ENCODE peak calls at places on chromosomes 6 and 20, in nine cellular contexts. One of them, this sample, is unnamed.

GRCh38 chr6:156916108-156916801 is 139.1 kb downstream of the ARID1B start:
- ATAC-seq in activated T-cell treated with anti-CD3 and anti-CD28 coated beads, Interleukin-2, amount 50 U/mL, for 4 hours: peak; percentile 14
- ATAC-seq in activated CD4-positive, CD25-positive, alpha-beta regulatory T cell treated with anti-CD3 and anti-CD28 coated beads, Interleukin-2, amount 50 U/mL, for 24 hours: no peak
- ATAC-seq in activated naive CD4-positive, alpha-beta T cell treated with anti-CD3 and anti-CD28 coated beads, Interleukin-2, amount 50 U/mL, for 72 hours: no peak
- ATAC-seq in omental fat pad: no peak
- ATAC-seq in A549: no peak
- ATAC-seq in SK-N-SH treated with all-trans-retinoic acid at 6 μM for 48 hours: no peak
- ATAC-seq in sciatic nerve: no peak
- ATAC-seq in lower lobe of right lung: no peak
- ATAC-seq in this sample: no peak

GRCh38 chr6:144305985-144306384 is 20.9 kb downstream of the UTRN start:
- ATAC-seq in activated T-cell treated with anti-CD3 and anti-CD28 coated beads, Interleukin-2, amount 50 U/mL, for 4 hours: peak; percentile 74
- ATAC-seq in activated CD4-positive, CD25-positive, alpha-beta regulatory T cell treated with anti-CD3 and anti-CD28 coated beads, Interleukin-2, amount 50 U/mL, for 24 hours: peak; percentile 59
- ATAC-seq in activated naive CD4-positive, alpha-beta T cell treated with anti-CD3 and anti-CD28 coated beads, Interleukin-2, amount 50 U/mL, for 72 hours: peak; percentile 72
- ATAC-seq in omental fat pad: no peak
- ATAC-seq in A549: no peak
- ATAC-seq in SK-N-SH treated with all-trans-retinoic acid at 6 μM for 48 hours: peak; percentile 67
- ATAC-seq in sciatic nerve: no peak
- ATAC-seq in lower lobe of right lung: peak; percentile 26
- ATAC-seq in this sample: no peak

GRCh38 chr6:108888745-108889144 is 40.5 kb downstream of the ARMC2 start:
- ATAC-seq in activated T-cell treated with anti-CD3 and anti-CD28 coated beads, Interleukin-2, amount 50 U/mL, for 4 hours: peak; percentile 53
- ATAC-seq in activated CD4-positive, CD25-positive, alpha-beta regulatory T cell treated with anti-CD3 and anti-CD28 coated beads, Interleukin-2, amount 50 U/mL, for 24 hours: no peak
- ATAC-seq in activated naive CD4-positive, alpha-beta T cell treated with anti-CD3 and anti-CD28 coated beads, Interleukin-2, amount 50 U/mL, for 72 hours: no peak
- ATAC-seq in omental fat pad: no peak
- ATAC-seq in A549: no peak
- ATAC-seq in SK-N-SH treated with all-trans-retinoic acid at 6 μM for 48 hours: no peak
- ATAC-seq in sciatic nerve: peak; percentile 44
- ATAC-seq in lower lobe of right lung: peak; percentile 40
- ATAC-seq in this sample: peak; percentile 25

GRCh38 chr20:25867776-25868649 is 171.4 kb upstream of the ZNF337 start:
- ATAC-seq in activated T-cell treated with anti-CD3 and anti-CD28 coated beads, Interleukin-2, amount 50 U/mL, for 4 hours: peak; percentile 83
- ATAC-seq in activated CD4-positive, CD25-positive, alpha-beta regulatory T cell treated with anti-CD3 and anti-CD28 coated beads, Interleukin-2, amount 50 U/mL, for 24 hours: peak; percentile 68
- ATAC-seq in activated naive CD4-positive, alpha-beta T cell treated with anti-CD3 and anti-CD28 coated beads, Interleukin-2, amount 50 U/mL, for 72 hours: peak; percentile 54
- ATAC-seq in omental fat pad: peak; percentile 78
- ATAC-seq in A549: peak; percentile 84
- ATAC-seq in SK-N-SH treated with all-trans-retinoic acid at 6 μM for 48 hours: peak; percentile 66
- ATAC-seq in sciatic nerve: peak; percentile 96
- ATAC-seq in lower lobe of right lung: peak; percentile 89
- ATAC-seq in this sample: peak; percentile 88

GRCh38 chr6:44682987-44683779 is 295.7 kb downstream of the CDC5L start:
- ATAC-seq in activated T-cell treated with anti-CD3 and anti-CD28 coated beads, Interleukin-2, amount 50 U/mL, for 4 hours: no peak
- ATAC-seq in activated CD4-positive, CD25-positive, alpha-beta regulatory T cell treated with anti-CD3 and anti-CD28 coated beads, Interleukin-2, amount 50 U/mL, for 24 hours: no peak
- ATAC-seq in activated naive CD4-positive, alpha-beta T cell treated with anti-CD3 and anti-CD28 coated beads, Interleukin-2, amount 50 U/mL, for 72 hours: no peak
- ATAC-seq in omental fat pad: no peak
- ATAC-seq in A549: no peak
- ATAC-seq in SK-N-SH treated with all-trans-retinoic acid at 6 μM for 48 hours: no peak
- ATAC-seq in sciatic nerve: no peak
- ATAC-seq in lower lobe of right lung: no peak
- ATAC-seq in this sample: no peak

GRCh38 chr6:27159725-27160124 is 87.8 kb upstream of the PRSS16 start:
- ATAC-seq in activated T-cell treated with anti-CD3 and anti-CD28 coated beads, Interleukin-2, amount 50 U/mL, for 4 hours: no peak
- ATAC-seq in activated CD4-positive, CD25-positive, alpha-beta regulatory T cell treated with anti-CD3 and anti-CD28 coated beads, Interleukin-2, amount 50 U/mL, for 24 hours: no peak
- ATAC-seq in activated naive CD4-positive, alpha-beta T cell treated with anti-CD3 and anti-CD28 coated beads, Interleukin-2, amount 50 U/mL, for 72 hours: no peak
- ATAC-seq in omental fat pad: no peak
- ATAC-seq in A549: no peak
- ATAC-seq in SK-N-SH treated with all-trans-retinoic acid at 6 μM for 48 hours: no peak
- ATAC-seq in sciatic nerve: no peak
- ATAC-seq in lower lobe of right lung: no peak
- ATAC-seq in this sample: no peak

GRCh38 chr20:6660441-6660840 is 107.0 kb upstream of the BMP2 start:
- ATAC-seq in activated T-cell treated with anti-CD3 and anti-CD28 coated beads, Interleukin-2, amount 50 U/mL, for 4 hours: no peak
- ATAC-seq in activated CD4-positive, CD25-positive, alpha-beta regulatory T cell treated with anti-CD3 and anti-CD28 coated beads, Interleukin-2, amount 50 U/mL, for 24 hours: no peak
- ATAC-seq in activated naive CD4-positive, alpha-beta T cell treated with anti-CD3 and anti-CD28 coated beads, Interleukin-2, amount 50 U/mL, for 72 hours: no peak
- ATAC-seq in omental fat pad: no peak
- ATAC-seq in A549: no peak
- ATAC-seq in SK-N-SH treated with all-trans-retinoic acid at 6 μM for 48 hours: no peak
- ATAC-seq in sciatic nerve: no peak
- ATAC-seq in lower lobe of right lung: peak; percentile 92
- ATAC-seq in this sample: no peak

GRCh38 chr6:38906582-38906981 is 142.0 kb upstream of the GLP1R start:
- ATAC-seq in activated T-cell treated with anti-CD3 and anti-CD28 coated beads, Interleukin-2, amount 50 U/mL, for 4 hours: no peak
- ATAC-seq in activated CD4-positive, CD25-positive, alpha-beta regulatory T cell treated with anti-CD3 and anti-CD28 coated beads, Interleukin-2, amount 50 U/mL, for 24 hours: no peak
- ATAC-seq in activated naive CD4-positive, alpha-beta T cell treated with anti-CD3 and anti-CD28 coated beads, Interleukin-2, amount 50 U/mL, for 72 hours: no peak
- ATAC-seq in omental fat pad: no peak
- ATAC-seq in A549: no peak
- ATAC-seq in SK-N-SH treated with all-trans-retinoic acid at 6 μM for 48 hours: no peak
- ATAC-seq in sciatic nerve: no peak
- ATAC-seq in lower lobe of right lung: no peak
- ATAC-seq in this sample: no peak

GRCh38 chr6:133369755-133370154 is 128.6 kb downstream of the EYA4 start:
- ATAC-seq in activated T-cell treated with anti-CD3 and anti-CD28 coated beads, Interleukin-2, amount 50 U/mL, for 4 hours: no peak
- ATAC-seq in activated CD4-positive, CD25-positive, alpha-beta regulatory T cell treated with anti-CD3 and anti-CD28 coated beads, Interleukin-2, amount 50 U/mL, for 24 hours: no peak
- ATAC-seq in activated naive CD4-positive, alpha-beta T cell treated with anti-CD3 and anti-CD28 coated beads, Interleukin-2, amount 50 U/mL, for 72 hours: no peak
- ATAC-seq in omental fat pad: no peak
- ATAC-seq in A549: no peak
- ATAC-seq in SK-N-SH treated with all-trans-retinoic acid at 6 μM for 48 hours: no peak
- ATAC-seq in sciatic nerve: no peak
- ATAC-seq in lower lobe of right lung: peak; percentile 45
- ATAC-seq in this sample: no peak

GRCh38 chr20:48706710-48707339 is 121.0 kb downstream of the PREX1 start:
- ATAC-seq in activated T-cell treated with anti-CD3 and anti-CD28 coated beads, Interleukin-2, amount 50 U/mL, for 4 hours: no peak
- ATAC-seq in activated CD4-positive, CD25-positive, alpha-beta regulatory T cell treated with anti-CD3 and anti-CD28 coated beads, Interleukin-2, amount 50 U/mL, for 24 hours: no peak
- ATAC-seq in activated naive CD4-positive, alpha-beta T cell treated with anti-CD3 and anti-CD28 coated beads, Interleukin-2, amount 50 U/mL, for 72 hours: no peak
- ATAC-seq in omental fat pad: no peak
- ATAC-seq in A549: no peak
- ATAC-seq in SK-N-SH treated with all-trans-retinoic acid at 6 μM for 48 hours: no peak
- ATAC-seq in sciatic nerve: peak; percentile 75
- ATAC-seq in lower lobe of right lung: peak; percentile 17
- ATAC-seq in this sample: peak; percentile 50

GRCh38 chr20:17614812-17615644 is 45.2 kb downstream of the DSTN start:
- ATAC-seq in activated T-cell treated with anti-CD3 and anti-CD28 coated beads, Interleukin-2, amount 50 U/mL, for 4 hours: no peak
- ATAC-seq in activated CD4-positive, CD25-positive, alpha-beta regulatory T cell treated with anti-CD3 and anti-CD28 coated beads, Interleukin-2, amount 50 U/mL, for 24 hours: no peak
- ATAC-seq in activated naive CD4-positive, alpha-beta T cell treated with anti-CD3 and anti-CD28 coated beads, Interleukin-2, amount 50 U/mL, for 72 hours: no peak
- ATAC-seq in omental fat pad: no peak
- ATAC-seq in A549: no peak
- ATAC-seq in SK-N-SH treated with all-trans-retinoic acid at 6 μM for 48 hours: no peak
- ATAC-seq in sciatic nerve: peak; percentile 4
- ATAC-seq in lower lobe of right lung: no peak
- ATAC-seq in this sample: no peak

GRCh38 chr20:40160151-40160550 is 528.9 kb downstream of the MAFB start:
- ATAC-seq in activated T-cell treated with anti-CD3 and anti-CD28 coated beads, Interleukin-2, amount 50 U/mL, for 4 hours: no peak
- ATAC-seq in activated CD4-positive, CD25-positive, alpha-beta regulatory T cell treated with anti-CD3 and anti-CD28 coated beads, Interleukin-2, amount 50 U/mL, for 24 hours: no peak
- ATAC-seq in activated naive CD4-positive, alpha-beta T cell treated with anti-CD3 and anti-CD28 coated beads, Interleukin-2, amount 50 U/mL, for 72 hours: no peak
- ATAC-seq in omental fat pad: no peak
- ATAC-seq in A549: peak; percentile 90
- ATAC-seq in SK-N-SH treated with all-trans-retinoic acid at 6 μM for 48 hours: peak; percentile 62
- ATAC-seq in sciatic nerve: peak; percentile 81
- ATAC-seq in lower lobe of right lung: peak; percentile 84
- ATAC-seq in this sample: peak; percentile 60

GRCh38 chr6:154166140-154166539 is 127.1 kb downstream of the OPRM1 start:
- ATAC-seq in activated T-cell treated with anti-CD3 and anti-CD28 coated beads, Interleukin-2, amount 50 U/mL, for 4 hours: no peak
- ATAC-seq in activated CD4-positive, CD25-positive, alpha-beta regulatory T cell treated with anti-CD3 and anti-CD28 coated beads, Interleukin-2, amount 50 U/mL, for 24 hours: no peak
- ATAC-seq in activated naive CD4-positive, alpha-beta T cell treated with anti-CD3 and anti-CD28 coated beads, Interleukin-2, amount 50 U/mL, for 72 hours: no peak
- ATAC-seq in omental fat pad: no peak
- ATAC-seq in A549: no peak
- ATAC-seq in SK-N-SH treated with all-trans-retinoic acid at 6 μM for 48 hours: no peak
- ATAC-seq in sciatic nerve: no peak
- ATAC-seq in lower lobe of right lung: peak; percentile 46
- ATAC-seq in this sample: no peak

GRCh38 chr20:24875078-24875477 is 74.0 kb upstream of the CST7 start:
- ATAC-seq in activated T-cell treated with anti-CD3 and anti-CD28 coated beads, Interleukin-2, amount 50 U/mL, for 4 hours: no peak
- ATAC-seq in activated CD4-positive, CD25-positive, alpha-beta regulatory T cell treated with anti-CD3 and anti-CD28 coated beads, Interleukin-2, amount 50 U/mL, for 24 hours: no peak
- ATAC-seq in activated naive CD4-positive, alpha-beta T cell treated with anti-CD3 and anti-CD28 coated beads, Interleukin-2, amount 50 U/mL, for 72 hours: no peak
- ATAC-seq in omental fat pad: no peak
- ATAC-seq in A549: no peak
- ATAC-seq in SK-N-SH treated with all-trans-retinoic acid at 6 μM for 48 hours: no peak
- ATAC-seq in sciatic nerve: no peak
- ATAC-seq in lower lobe of right lung: no peak
- ATAC-seq in this sample: no peak

GRCh38 chr6:157099912-157100593 is 223.3 kb downstream of the TMEM242 start:
- ATAC-seq in activated T-cell treated with anti-CD3 and anti-CD28 coated beads, Interleukin-2, amount 50 U/mL, for 4 hours: peak; percentile 98
- ATAC-seq in activated CD4-positive, CD25-positive, alpha-beta regulatory T cell treated with anti-CD3 and anti-CD28 coated beads, Interleukin-2, amount 50 U/mL, for 24 hours: peak; percentile 98
- ATAC-seq in activated naive CD4-positive, alpha-beta T cell treated with anti-CD3 and anti-CD28 coated beads, Interleukin-2, amount 50 U/mL, for 72 hours: peak; percentile 97
- ATAC-seq in omental fat pad: no peak
- ATAC-seq in A549: no peak
- ATAC-seq in SK-N-SH treated with all-trans-retinoic acid at 6 μM for 48 hours: no peak
- ATAC-seq in sciatic nerve: peak; percentile 68
- ATAC-seq in lower lobe of right lung: peak; percentile 69
- ATAC-seq in this sample: no peak

GRCh38 chr6:145569140-145569539 is 166.2 kb downstream of the EPM2A start:
- ATAC-seq in activated T-cell treated with anti-CD3 and anti-CD28 coated beads, Interleukin-2, amount 50 U/mL, for 4 hours: no peak
- ATAC-seq in activated CD4-positive, CD25-positive, alpha-beta regulatory T cell treated with anti-CD3 and anti-CD28 coated beads, Interleukin-2, amount 50 U/mL, for 24 hours: no peak
- ATAC-seq in activated naive CD4-positive, alpha-beta T cell treated with anti-CD3 and anti-CD28 coated beads, Interleukin-2, amount 50 U/mL, for 72 hours: no peak
- ATAC-seq in omental fat pad: no peak
- ATAC-seq in A549: no peak
- ATAC-seq in SK-N-SH treated with all-trans-retinoic acid at 6 μM for 48 hours: no peak
- ATAC-seq in sciatic nerve: no peak
- ATAC-seq in lower lobe of right lung: no peak
- ATAC-seq in this sample: no peak

GRCh38 chr20:33796907-33797544 is 14.1 kb upstream of the CHMP4B start:
- ATAC-seq in activated T-cell treated with anti-CD3 and anti-CD28 coated beads, Interleukin-2, amount 50 U/mL, for 4 hours: no peak
- ATAC-seq in activated CD4-positive, CD25-positive, alpha-beta regulatory T cell treated with anti-CD3 and anti-CD28 coated beads, Interleukin-2, amount 50 U/mL, for 24 hours: no peak
- ATAC-seq in activated naive CD4-positive, alpha-beta T cell treated with anti-CD3 and anti-CD28 coated beads, Interleukin-2, amount 50 U/mL, for 72 hours: no peak
- ATAC-seq in omental fat pad: no peak
- ATAC-seq in A549: no peak
- ATAC-seq in SK-N-SH treated with all-trans-retinoic acid at 6 μM for 48 hours: no peak
- ATAC-seq in sciatic nerve: no peak
- ATAC-seq in lower lobe of right lung: no peak
- ATAC-seq in this sample: no peak